ENCODE peak calls at places on chromosomes 3 and 15, in seven cellular contexts. V is GM12878, U is SK-N-SH, M is HCT116, X is H1, I is K562, N is HepG2. Z is an unnamed sample.
A peak's percentile ranks its signal among the peaks of the same experiment; 100 is the strongest.

GRCh38 chr15:83057660-83058376 is 9.2 kb downstream of the BTBD1 start:
- DNase-seq in V (no peak), U (no peak), M (no peak), X (no peak), I (no peak), N (no peak), Z (no peak)

GRCh38 chr3:176697284-176697889 is 499.9 kb downstream of the TBL1XR1 start:
- DNase-seq in V (no peak), U (no peak), M (no peak), X (no peak), I (peak; percentile 50), N (no peak), Z (no peak)

GRCh38 chr15:66072616-66073361 is 180.8 kb downstream of the MEGF11 start:
- DNase-seq in V (no peak), U (no peak), M (no peak), X (no peak), I (no peak), N (no peak), Z (no peak)

GRCh38 chr3:43641306-43642114 is 19.7 kb upstream of the ANO10 start:
- DNase-seq in V (no peak), U (no peak), M (no peak), X (no peak), I (no peak), N (no peak), Z (no peak)

GRCh38 chr3:170494766-170495165 is 76.1 kb downstream of the CLDN11 start:
- DNase-seq in V (no peak), U (no peak), M (no peak), X (no peak), I (no peak), N (no peak), Z (no peak)

GRCh38 chr3:44842376-44842775 is 19.3 kb upstream of the TMEM42 start:
- DNase-seq in V (no peak), U (no peak), M (no peak), X (no peak), I (no peak), N (no peak), Z (no peak)

GRCh38 chr3:58723197-58723596 is 56.6 kb upstream of the FAM3D start:
- DNase-seq in V (no peak), U (no peak), M (no peak), X (no peak), I (no peak), N (no peak), Z (no peak)

GRCh38 chr15:71291723-71292122 is 176.5 kb downstream of the THSD4 start:
- DNase-seq in V (no peak), U (no peak), M (no peak), X (no peak), I (no peak), N (no peak), Z (no peak)

GRCh38 chr15:29936353-29937049 is 114.2 kb upstream of the TJP1 start:
- DNase-seq in V (no peak), U (no peak), M (no peak), X (no peak), I (no peak), N (no peak), Z (no peak)

GRCh38 chr15:41513282-41514227 is at the start of gene LTK:
- DNase-seq in V (no peak), U (peak; percentile 75), M (peak; percentile 65), X (peak; percentile 81), I (peak; percentile 94), N (no peak), Z (no peak)

GRCh38 chr3:64462203-64463120 is 225.3 kb downstream of the ADAMTS9 start:
- DNase-seq in V (no peak), U (no peak), M (no peak), X (no peak), I (no peak), N (no peak), Z (no peak)

GRCh38 chr3:168589376-168589775 is 493.7 kb upstream of the GOLIM4 start:
- DNase-seq in V (no peak), U (no peak), M (no peak), X (no peak), I (no peak), N (no peak), Z (no peak)

GRCh38 chr3:52827441-52827840 is 3.0 kb downstream of the ITIH4 start:
- DNase-seq in V (no peak), U (no peak), M (no peak), X (no peak), I (no peak), N (no peak), Z (no peak)
- TF ChIP-seq YY1 in V (no peak), U (no peak), M (no peak), X (no peak), I (no peak), N (no peak), Z (no peak)

DNA sequence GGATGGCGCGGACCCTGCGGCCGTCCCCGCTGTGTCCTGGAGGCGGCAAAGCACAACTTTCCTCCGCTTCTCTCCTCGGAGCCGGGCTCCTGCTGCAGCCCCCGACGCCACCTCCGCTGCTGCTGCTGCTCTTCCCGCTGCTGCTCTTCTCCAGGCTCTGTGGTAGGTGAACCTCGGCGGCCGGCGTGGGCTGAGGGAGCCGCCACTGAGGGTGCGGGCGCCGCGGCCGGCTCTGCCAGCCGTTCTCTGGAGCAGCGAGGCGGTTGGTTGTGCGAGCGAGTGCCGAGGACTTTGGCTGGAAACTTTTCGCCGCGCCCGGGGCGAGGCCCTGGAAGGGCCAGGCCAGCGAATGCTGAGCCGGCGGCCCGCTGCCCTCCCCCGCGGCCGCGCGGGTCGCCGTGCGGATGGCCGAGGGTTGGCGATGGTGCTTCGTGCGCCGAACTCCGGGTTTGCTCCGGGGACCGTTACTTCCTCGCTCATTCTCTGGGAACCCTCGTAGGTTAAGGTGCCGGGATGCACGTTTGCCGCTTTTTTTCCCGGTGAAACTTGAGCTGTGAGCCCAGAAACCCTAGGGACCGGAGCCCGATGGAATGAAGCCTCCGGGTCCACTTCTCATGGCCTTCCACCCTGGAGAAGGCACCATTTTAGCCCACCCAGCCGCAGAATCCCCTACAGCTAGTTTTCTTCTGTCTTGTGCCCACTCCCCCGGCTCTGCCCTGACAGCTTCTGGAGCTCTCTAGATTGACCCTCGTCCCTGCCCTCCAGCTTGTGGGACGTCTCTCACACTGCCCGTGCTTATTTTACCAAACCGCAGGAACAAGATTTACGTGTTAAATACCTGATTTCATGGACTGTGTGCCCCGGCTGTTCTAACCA is 638 bp downstream of the NECTIN3 start:
- DNase-seq in V (no peak), U (no peak), M (no peak), X (peak; percentile 64), I (no peak), N (peak; percentile 5), Z (no peak)
- TF ChIP-seq YY1 in V (no peak), U (no peak), M (no peak), X (no peak), I (no peak), N (peak; percentile 4), Z (no peak)

GRCh38 chr3:195040773-195041520 is 230.0 kb downstream of the XXYLT1 start:
- DNase-seq in V (no peak), U (no peak), M (peak; percentile 44), X (no peak), I (no peak), N (peak; percentile 55), Z (no peak)

GRCh38 chr3:195041871-195042740 is 228.9 kb downstream of the XXYLT1 start:
- DNase-seq in V (no peak), U (no peak), M (no peak), X (peak; percentile 49), I (no peak), N (no peak), Z (no peak)

GRCh38 chr3:195039180-195039843 is 231.6 kb downstream of the XXYLT1 start:
- DNase-seq in V (no peak), U (no peak), M (no peak), X (no peak), I (no peak), N (no peak), Z (no peak)

GRCh38 chr3:195038161-195038560 is 232.8 kb downstream of the XXYLT1 start:
- DNase-seq in V (no peak), U (no peak), M (no peak), X (no peak), I (no peak), N (no peak), Z (no peak)

GRCh38 chr3:195040094-195040493 is 230.9 kb downstream of the XXYLT1 start:
- DNase-seq in V (no peak), U (no peak), M (no peak), X (no peak), I (no peak), N (no peak), Z (no peak)
- TF ChIP-seq YY1 in V (no peak), U (no peak), M (no peak), X (no peak), I (no peak), N (no peak), Z (no peak)

GRCh38 chr3:17162116-17162515 is 277.4 kb downstream of the PLCL2 start:
- DNase-seq in V (no peak), U (no peak), M (no peak), X (no peak), I (no peak), N (no peak), Z (no peak)

GRCh38 chr3:17160597-17160996 is 275.8 kb downstream of the PLCL2 start:
- DNase-seq in V (no peak), U (no peak), M (no peak), X (no peak), I (no peak), N (no peak), Z (no peak)

GRCh38 chr3:17156864-17157263 is 272.1 kb downstream of the PLCL2 start:
- DNase-seq in V (no peak), U (no peak), M (no peak), X (no peak), I (no peak), N (no peak), Z (no peak)

GRCh38 chr3:17157713-17158112 is 273.0 kb downstream of the PLCL2 start:
- DNase-seq in V (no peak), U (no peak), M (no peak), X (no peak), I (no peak), N (no peak), Z (no peak)

DNA sequence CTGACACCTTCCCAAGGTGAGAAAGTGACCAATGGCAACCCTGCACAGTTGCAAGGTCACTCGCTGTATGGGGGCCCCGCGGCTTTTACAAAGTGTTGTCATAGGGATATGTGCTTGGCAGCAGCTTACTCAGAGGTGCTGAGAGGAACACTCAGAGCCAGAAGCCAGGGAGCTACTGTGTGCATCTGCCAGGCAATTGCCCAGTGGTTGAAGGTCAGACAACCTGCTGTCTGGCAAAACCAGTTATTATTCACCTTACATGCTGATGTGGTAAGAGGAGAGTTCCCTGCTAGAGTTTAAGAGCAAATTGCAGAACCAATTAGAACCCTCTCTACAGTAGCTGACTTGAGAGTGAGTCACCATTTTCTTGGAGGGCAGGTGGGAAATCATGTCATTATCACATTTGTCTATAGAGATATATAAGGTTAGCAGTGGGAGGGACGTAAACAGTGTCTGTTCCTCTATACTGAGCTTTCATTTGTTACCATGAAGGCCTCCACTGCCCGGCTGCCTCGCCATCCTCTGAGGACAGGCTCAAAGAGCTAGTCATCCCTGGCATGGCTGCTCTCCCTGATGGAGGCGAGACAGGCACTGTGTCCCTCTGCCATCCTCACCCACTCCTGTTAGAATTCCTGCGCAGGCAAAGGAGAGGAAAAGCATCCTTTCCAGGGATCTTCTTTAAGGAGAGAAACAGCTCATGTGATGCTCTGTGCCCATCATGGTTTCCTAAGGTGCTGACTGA is 274.4 kb downstream of the PLCL2 start:
- DNase-seq in V (no peak), U (no peak), M (no peak), X (no peak), I (no peak), N (no peak), Z (no peak)
- TF ChIP-seq YY1 in V (no peak), U (no peak), M (no peak), X (no peak), I (no peak), N (no peak), Z (no peak)